ENCODE peak calls at places on chromosomes 12 and 14, in nine cellular contexts. V is coronary artery, Z is psoas muscle, J is ovary, M is tibial artery, R is fibroblast of pulmonary artery, Q is body of pancreas, S is tibial nerve, B is osteoblast. L is an unnamed sample.

GRCh38 chr12:47777741-47778558 is 4.9 kb downstream of the SLC48A1 start:
- DNase-seq in B (peak), M (no peak), V (no peak), S (no peak), Z (peak), Q (no peak), J (no peak), R (no peak), L (peak)

GRCh38 chr12:76685246-76685678 is 78.7 kb upstream of the ZDHHC17 start:
- DNase-seq in Z (peak), R (peak), S (no peak), B (no peak), Q (peak), V (no peak), M (no peak), J (no peak), L (peak)

GRCh38 chr12:30796508-30796780 is 41.7 kb upstream of the CAPRIN2 start:
- DNase-seq in J (peak), Z (peak), M (peak), B (peak), S (no peak), Q (peak), V (no peak), R (peak), L (no peak)

GRCh38 chr12:131914179-131914702 is 14.8 kb upstream of the PUS1 start:
- DNase-seq in J (no peak), V (no peak), Q (no peak), M (peak), S (no peak), Z (no peak), B (peak), R (no peak), L (no peak)

GRCh38 chr14:85191986-85192385 is 338.0 kb upstream of the FLRT2 start:
- DNase-seq in M (no peak), S (no peak), R (no peak), B (no peak), V (no peak), Q (no peak), J (no peak), Z (no peak), L (no peak)

GRCh38 chr12:89468017-89468416 is 56.6 kb downstream of the GALNT4 start:
- DNase-seq in M (no peak), R (no peak), J (no peak), B (no peak), Q (no peak), S (no peak), V (no peak), Z (no peak), L (no peak)

GRCh38 chr12:132277374-132277801 is 52.0 kb downstream of the GALNT9 start:
- DNase-seq in S (no peak), R (no peak), Q (no peak), M (no peak), J (no peak), B (no peak), Z (no peak), V (no peak), L (no peak)

GRCh38 chr12:63319386-63319785 is 168.4 kb upstream of the AVPR1A start:
- DNase-seq in Q (no peak), B (no peak), M (no peak), R (no peak), S (no peak), J (no peak), V (no peak), Z (no peak), L (no peak)

GRCh38 chr12:130200445-130200844 is 38.2 kb downstream of the FZD10 start:
- DNase-seq in M (no peak), V (no peak), Z (no peak), J (no peak), R (no peak), S (no peak), B (no peak), Q (no peak), L (no peak)

GRCh38 chr12:6547987-6548386 is 7.9 kb downstream of the IFFO1 start:
- DNase-seq in R (peak), Z (peak), B (peak), S (peak), M (no peak), J (no peak), V (peak), Q (no peak), L (no peak)

GRCh38 chr12:6943719-6944380 is at the start of the genes C12orf57 and RNU7-1:
- DNase-seq in Q (peak), M (peak), B (peak), J (peak), V (peak), S (no peak), R (peak), Z (peak), L (peak)

GRCh38 chr12:43760396-43760795 is 1.6 kb downstream of the IRAK4 start:
- DNase-seq in J (no peak), Q (peak), V (no peak), M (no peak), B (no peak), R (no peak), Z (no peak), S (no peak), L (no peak)
- H3K4me3 ChIP-seq in J (no peak), Q (no peak), V (peak), M (peak), B (peak), R (no peak), Z (no peak), S (no peak), L (no peak)

GRCh38 chr14:56280843-56281242 is 162.6 kb downstream of the PELI2 start:
- DNase-seq in Z (no peak), R (no peak), B (no peak), J (no peak), M (no peak), Q (no peak), S (no peak), V (no peak), L (no peak)
- TF ChIP-seq CTCF in Z (no peak), R (peak), B (peak), J (no peak), M (no peak), Q (no peak), S (no peak), V (no peak), L (no peak)

GRCh38 chr12:95790912-95791849 is 617 bp upstream of the NTN4 start:
- DNase-seq in J (peak), B (peak), R (no peak), S (peak), M (peak), Z (peak), Q (peak), V (peak), L (peak)

GRCh38 chr12:95788637-95789036 is 1.9 kb downstream of the NTN4 start:
- DNase-seq in M (no peak), B (peak), J (no peak), R (peak), Z (no peak), Q (no peak), V (no peak), S (no peak), L (no peak)

GRCh38 chr12:95787274-95787814 is 3.2 kb downstream of the NTN4 start:
- DNase-seq in S (no peak), M (no peak), V (no peak), B (no peak), J (no peak), Z (no peak), Q (no peak), R (no peak), L (no peak)

GRCh38 chr12:95789126-95790024 is 1.2 kb downstream of the NTN4 start:
- DNase-seq in Z (peak), Q (peak), V (no peak), J (peak), M (peak), B (peak), S (no peak), R (no peak), L (no peak)

DNA sequence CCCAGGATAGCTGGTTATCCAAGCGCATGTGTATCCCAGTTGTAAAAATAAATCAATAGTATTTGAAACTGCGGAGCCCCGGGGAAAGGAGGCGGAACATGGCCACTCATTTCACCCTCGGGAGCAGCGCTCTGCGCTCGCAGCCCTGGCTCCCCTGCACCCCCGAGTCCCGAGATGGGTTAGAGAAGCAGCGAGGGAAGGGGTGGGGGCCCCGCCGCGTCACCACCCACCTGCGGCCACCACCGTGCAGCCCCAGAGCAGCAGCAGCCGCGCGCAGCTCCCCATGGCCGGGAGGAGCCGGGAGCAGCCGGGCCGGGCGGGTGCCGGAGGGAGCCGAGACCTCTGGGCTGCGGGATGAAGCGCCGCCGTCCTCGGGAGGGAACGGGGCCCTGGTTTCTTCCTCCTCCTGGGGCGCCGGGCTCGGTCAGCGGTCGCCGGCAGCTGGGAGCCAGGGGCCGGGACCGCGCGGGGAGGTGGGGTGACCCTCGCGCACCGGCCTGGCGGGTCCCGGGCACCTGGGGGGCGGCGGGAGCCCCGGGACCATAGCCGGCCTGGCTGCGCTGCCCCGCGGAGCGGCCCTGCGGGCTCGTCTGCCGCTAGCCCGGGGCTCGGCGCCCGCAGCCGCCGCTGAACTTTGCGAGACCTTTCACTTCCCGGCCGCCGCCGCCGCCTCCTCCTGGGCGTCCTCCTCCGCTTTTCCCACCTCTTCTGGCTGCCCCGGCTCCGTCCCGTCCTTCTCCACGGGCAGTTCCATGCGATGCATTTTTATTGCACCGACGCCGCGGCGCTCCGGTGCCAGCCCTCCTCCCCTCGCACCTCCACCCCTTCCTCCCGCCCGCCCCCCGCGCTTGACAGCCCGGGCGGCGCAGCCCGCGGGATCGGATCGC is at the start of gene NTN4:
- DNase-seq in J (peak), M (peak), Q (peak), B (peak), R (no peak), V (peak), Z (peak), S (peak), L (peak)
- H3K4me3 ChIP-seq in J (peak), M (peak), Q (peak), B (peak), R (peak), V (peak), Z (peak), S (peak), L (peak)

GRCh38 chr12:108568653-108569154 is 6.3 kb downstream of the ISCU start:
- DNase-seq in S (no peak), M (peak), B (no peak), J (no peak), Z (no peak), R (no peak), Q (no peak), V (no peak), L (no peak)

GRCh38 chr12:108571604-108572165 is 9.3 kb downstream of the ISCU start:
- DNase-seq in Q (no peak), V (no peak), J (no peak), R (no peak), Z (no peak), M (peak), S (no peak), B (no peak), L (no peak)

GRCh38 chr12:108573310-108573709 is 10.9 kb downstream of the ISCU start:
- DNase-seq in Z (no peak), J (no peak), M (no peak), V (no peak), R (no peak), B (no peak), S (no peak), Q (no peak), L (no peak)

GRCh38 chr12:108572166-108572790 is 9.9 kb downstream of the ISCU start:
- DNase-seq in M (no peak), V (no peak), R (peak), B (no peak), Z (no peak), J (no peak), S (no peak), Q (no peak), L (no peak)

GRCh38 chr12:108570743-108571603 is 8.6 kb downstream of the ISCU start:
- DNase-seq in M (peak), R (peak), S (no peak), J (no peak), B (no peak), V (no peak), Q (no peak), Z (no peak), L (no peak)
- TF ChIP-seq CTCF in M (peak), R (peak), S (peak), J (no peak), B (peak), V (peak), Q (no peak), Z (no peak), L (no peak)

DNA sequence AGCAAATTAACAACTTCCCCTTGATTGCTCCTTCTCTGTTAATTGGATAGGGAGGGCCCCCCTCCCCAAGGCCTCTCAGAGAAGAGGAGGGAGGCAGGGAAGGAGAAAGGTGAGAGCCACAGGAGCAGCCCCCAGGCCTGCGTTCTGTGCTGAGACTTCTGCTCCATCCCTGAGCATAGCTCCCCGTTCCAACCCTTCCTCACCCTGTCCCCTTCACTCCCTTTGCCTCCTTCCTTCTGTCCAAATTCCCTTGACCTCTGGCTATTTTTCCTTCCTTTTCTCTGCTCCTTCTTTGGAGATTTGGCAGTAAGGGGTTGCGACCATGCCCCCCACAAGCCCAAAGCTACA is 793 bp upstream of the ASIC1 start:
- DNase-seq in R (no peak), M (no peak), V (no peak), Z (no peak), J (no peak), B (peak), Q (no peak), S (no peak), L (no peak)
- H3K4me3 ChIP-seq in R (peak), M (peak), V (peak), Z (peak), J (no peak), B (peak), Q (no peak), S (no peak), L (peak)

DNA sequence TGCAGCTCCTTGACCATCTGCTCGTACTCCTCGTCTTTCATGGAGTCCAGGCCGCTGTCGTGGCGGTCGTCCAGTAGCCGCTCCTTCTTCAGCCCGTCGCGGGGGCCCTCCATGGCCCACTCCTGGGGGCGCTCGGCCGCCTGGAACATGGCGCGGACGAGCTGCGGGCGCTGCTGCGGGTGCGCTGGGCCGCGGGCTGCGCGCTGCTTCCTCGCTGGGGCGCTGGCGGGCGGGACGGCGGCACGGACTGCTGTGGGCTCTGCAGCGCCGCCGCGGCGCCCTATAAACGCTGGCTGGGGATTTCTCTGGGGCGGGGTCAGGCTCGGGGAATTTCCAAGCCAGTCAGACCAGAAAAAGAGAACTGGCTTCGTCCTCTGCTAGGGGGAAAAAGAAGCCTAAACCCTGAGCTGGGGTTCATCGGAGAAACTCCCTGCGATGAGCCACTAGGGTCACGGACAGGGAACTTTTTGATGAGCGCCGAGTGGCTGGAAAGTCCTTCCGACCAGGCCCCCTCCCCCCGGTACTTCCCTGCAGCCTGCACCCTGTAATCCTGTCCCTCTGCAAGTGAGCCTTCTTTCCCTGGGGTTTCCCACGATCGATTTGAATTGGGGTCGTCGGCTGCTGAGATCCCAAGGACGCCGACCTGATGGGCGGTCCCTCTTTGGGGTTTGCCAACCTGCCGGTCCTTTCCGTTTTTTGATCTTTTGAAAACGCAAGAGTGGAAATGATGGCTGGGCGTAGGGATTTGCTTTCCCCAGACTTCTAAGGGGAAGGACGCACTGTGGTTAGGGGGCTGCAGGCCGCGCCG is at the start of gene NFKBIA:
- DNase-seq in S (peak), V (peak), J (peak), M (peak), B (peak), Q (peak), Z (peak), R (peak), L (peak)
- TF ChIP-seq CTCF in S (peak), V (no peak), J (peak), M (peak), B (peak), Q (no peak), Z (peak), R (peak), L (peak)